ENCODE peak calls at places on chromosomes 13 and 19, in seven cellular contexts. One of them, this sample, is unnamed. For H3K9me3, the result is how much of the 10 kb centered on the place peaks cover.

GRCh38 chr13:99442273-99442895 is 58.9 kb upstream of the TM9SF2 start:
- DNase-seq in CD4-positive, alpha-beta T cell: no peak
- DNase-seq in tibial nerve: peak
- DNase-seq in MM.1S: peak
- DNase-seq in thoracic aorta: no peak
- DNase-seq in right atrium auricular region: no peak
- DNase-seq in CD8-positive, alpha-beta T cell: peak
- DNase-seq in this sample: peak

GRCh38 chr19:16233836-16234551 is 36.3 kb downstream of the AP1M1 start:
- DNase-seq in right atrium auricular region: no peak
- DNase-seq in CD4-positive, alpha-beta T cell: peak
- DNase-seq in tibial nerve: no peak
- DNase-seq in MM.1S: no peak
- DNase-seq in thoracic aorta: no peak
- DNase-seq in CD8-positive, alpha-beta T cell: no peak
- DNase-seq in this sample: no peak

GRCh38 chr19:16825312-16826168 is 3.7 kb upstream of the SIN3B start:
- DNase-seq in tibial nerve: peak
- DNase-seq in MM.1S: no peak
- DNase-seq in CD8-positive, alpha-beta T cell: no peak
- DNase-seq in thoracic aorta: no peak
- DNase-seq in right atrium auricular region: peak
- DNase-seq in CD4-positive, alpha-beta T cell: no peak
- DNase-seq in this sample: no peak

GRCh38 chr13:97434417-97435296 is 688 bp downstream of the RAP2A start:
- DNase-seq in CD8-positive, alpha-beta T cell: peak
- DNase-seq in tibial nerve: peak
- DNase-seq in thoracic aorta: no peak
- DNase-seq in right atrium auricular region: peak
- DNase-seq in CD4-positive, alpha-beta T cell: peak
- DNase-seq in MM.1S: peak
- DNase-seq in this sample: peak

GRCh38 chr19:45404557-45405434 is at the start of gene PPP1R13L:
- DNase-seq in CD4-positive, alpha-beta T cell: peak
- DNase-seq in thoracic aorta: peak
- DNase-seq in MM.1S: peak
- DNase-seq in CD8-positive, alpha-beta T cell: no peak
- DNase-seq in tibial nerve: no peak
- DNase-seq in right atrium auricular region: peak
- DNase-seq in this sample: peak

GRCh38 chr13:114015608-114016295 is 41.9 kb upstream of the C13orf46 start:
- DNase-seq in thoracic aorta: no peak
- DNase-seq in CD4-positive, alpha-beta T cell: no peak
- DNase-seq in tibial nerve: peak
- DNase-seq in MM.1S: no peak
- DNase-seq in right atrium auricular region: no peak
- DNase-seq in CD8-positive, alpha-beta T cell: no peak
- DNase-seq in this sample: no peak

GRCh38 chr13:113827021-113827420 is 36.9 kb downstream of the GAS6 start:
- DNase-seq in CD8-positive, alpha-beta T cell: no peak
- DNase-seq in CD4-positive, alpha-beta T cell: no peak
- DNase-seq in tibial nerve: no peak
- DNase-seq in right atrium auricular region: no peak
- DNase-seq in thoracic aorta: no peak
- DNase-seq in MM.1S: no peak
- DNase-seq in this sample: no peak

GRCh38 chr13:23460309-23460708 is 26.8 kb upstream of the SACS start:
- DNase-seq in right atrium auricular region: no peak
- DNase-seq in CD8-positive, alpha-beta T cell: no peak
- DNase-seq in thoracic aorta: no peak
- DNase-seq in MM.1S: no peak
- DNase-seq in tibial nerve: no peak
- DNase-seq in CD4-positive, alpha-beta T cell: no peak
- DNase-seq in this sample: no peak

GRCh38 chr19:35037716-35038622 is 3.6 kb upstream of the HPN start:
- DNase-seq in CD8-positive, alpha-beta T cell: no peak
- DNase-seq in right atrium auricular region: no peak
- DNase-seq in thoracic aorta: no peak
- DNase-seq in MM.1S: no peak
- DNase-seq in tibial nerve: no peak
- DNase-seq in CD4-positive, alpha-beta T cell: no peak
- DNase-seq in this sample: no peak

GRCh38 chr19:39566064-39566463 is 26.1 kb upstream of the EID2 start:
- DNase-seq in right atrium auricular region: no peak
- DNase-seq in MM.1S: no peak
- DNase-seq in CD8-positive, alpha-beta T cell: no peak
- DNase-seq in tibial nerve: no peak
- DNase-seq in CD4-positive, alpha-beta T cell: no peak
- DNase-seq in thoracic aorta: no peak
- DNase-seq in this sample: no peak

GRCh38 chr19:3673506-3674439 is 26.5 kb downstream of the PIP5K1C start:
- DNase-seq in right atrium auricular region: no peak
- DNase-seq in CD8-positive, alpha-beta T cell: no peak
- DNase-seq in CD4-positive, alpha-beta T cell: no peak
- DNase-seq in MM.1S: no peak
- DNase-seq in thoracic aorta: no peak
- DNase-seq in tibial nerve: no peak
- DNase-seq in this sample: no peak

GRCh38 chr19:2309734-2310362 is 1.9 kb upstream of the LINGO3 start:
- DNase-seq in thoracic aorta: no peak
- DNase-seq in CD8-positive, alpha-beta T cell: no peak
- DNase-seq in CD4-positive, alpha-beta T cell: no peak
- DNase-seq in tibial nerve: no peak
- DNase-seq in MM.1S: no peak
- DNase-seq in right atrium auricular region: no peak
- DNase-seq in this sample: no peak

GRCh38 chr19:15501596-15501995 is 6.7 kb upstream of the CYP4F22 start:
- DNase-seq in tibial nerve: no peak
- DNase-seq in right atrium auricular region: no peak
- DNase-seq in CD8-positive, alpha-beta T cell: no peak
- DNase-seq in MM.1S: no peak
- DNase-seq in thoracic aorta: no peak
- DNase-seq in CD4-positive, alpha-beta T cell: no peak
- DNase-seq in this sample: no peak

GRCh38 chr19:13840751-13841338 is 36.1 kb upstream of the NANOS3 start:
- DNase-seq in thoracic aorta: no peak
- DNase-seq in CD4-positive, alpha-beta T cell: no peak
- DNase-seq in MM.1S: no peak
- DNase-seq in CD8-positive, alpha-beta T cell: no peak
- DNase-seq in right atrium auricular region: no peak
- DNase-seq in tibial nerve: no peak
- DNase-seq in this sample: no peak

GRCh38 chr13:78881746-78882145 is 222.8 kb upstream of the OBI1 start:
- DNase-seq in CD8-positive, alpha-beta T cell: no peak
- DNase-seq in MM.1S: no peak
- DNase-seq in CD4-positive, alpha-beta T cell: no peak
- DNase-seq in tibial nerve: no peak
- DNase-seq in right atrium auricular region: no peak
- DNase-seq in thoracic aorta: no peak
- DNase-seq in this sample: no peak

GRCh38 chr13:94480672-94481145 is 1.2 kb upstream of the DCT start:
- DNase-seq in CD4-positive, alpha-beta T cell: no peak
- DNase-seq in right atrium auricular region: no peak
- DNase-seq in CD8-positive, alpha-beta T cell: no peak
- DNase-seq in MM.1S: no peak
- DNase-seq in tibial nerve: peak
- DNase-seq in thoracic aorta: no peak
- DNase-seq in this sample: no peak

GRCh38 chr13:106533940-106534843 is 1.3 kb downstream of the EFNB2 start:
- DNase-seq in thoracic aorta: no peak
- DNase-seq in CD8-positive, alpha-beta T cell: no peak
- DNase-seq in CD4-positive, alpha-beta T cell: peak
- DNase-seq in right atrium auricular region: no peak
- DNase-seq in tibial nerve: peak
- DNase-seq in MM.1S: peak
- DNase-seq in this sample: no peak

GRCh38 chr19:53881482-53882390 is at the start of gene PRKCG:
- DNase-seq in thoracic aorta: no peak
- DNase-seq in CD8-positive, alpha-beta T cell: peak
- DNase-seq in MM.1S: no peak
- DNase-seq in tibial nerve: no peak
- DNase-seq in CD4-positive, alpha-beta T cell: peak
- DNase-seq in right atrium auricular region: no peak
- DNase-seq in this sample: no peak

GRCh38 chr19:496333-496634 is at the start of gene MADCAM1:
- DNase-seq in CD8-positive, alpha-beta T cell: no peak
- DNase-seq in CD4-positive, alpha-beta T cell: no peak
- DNase-seq in thoracic aorta: no peak
- DNase-seq in tibial nerve: no peak
- DNase-seq in MM.1S: no peak
- DNase-seq in right atrium auricular region: no peak
- DNase-seq in this sample: no peak

GRCh38 chr13:33016414-33017409 is at the start of gene KL:
- DNase-seq in MM.1S: no peak
- DNase-seq in thoracic aorta: no peak
- DNase-seq in CD8-positive, alpha-beta T cell: no peak
- DNase-seq in right atrium auricular region: no peak
- DNase-seq in tibial nerve: no peak
- DNase-seq in CD4-positive, alpha-beta T cell: no peak
- DNase-seq in this sample: no peak

GRCh38 chr19:5011476-5012238 is 42.7 kb downstream of the KDM4B start:
- DNase-seq in tibial nerve: no peak
- DNase-seq in CD4-positive, alpha-beta T cell: no peak
- DNase-seq in MM.1S: no peak
- DNase-seq in right atrium auricular region: no peak
- DNase-seq in CD8-positive, alpha-beta T cell: no peak
- DNase-seq in thoracic aorta: no peak
- DNase-seq in this sample: no peak

GRCh38 chr13:102680842-102681725 is 13.8 kb downstream of the METTL21C start:
- DNase-seq in MM.1S: no peak
- DNase-seq in CD4-positive, alpha-beta T cell: no peak
- DNase-seq in thoracic aorta: no peak
- DNase-seq in tibial nerve: no peak
- DNase-seq in right atrium auricular region: no peak
- DNase-seq in CD8-positive, alpha-beta T cell: no peak
- DNase-seq in this sample: peak

GRCh38 chr19:32691952-32692726 is 518 bp downstream of the NUDT19 start:
- DNase-seq in tibial nerve: peak
- DNase-seq in thoracic aorta: no peak
- DNase-seq in right atrium auricular region: no peak
- DNase-seq in CD4-positive, alpha-beta T cell: peak
- DNase-seq in CD8-positive, alpha-beta T cell: peak
- DNase-seq in MM.1S: peak
- DNase-seq in this sample: peak

GRCh38 chr13:100247937-100248336 is 159.0 kb downstream of the PCCA start:
- DNase-seq in CD8-positive, alpha-beta T cell: no peak
- DNase-seq in thoracic aorta: no peak
- DNase-seq in CD4-positive, alpha-beta T cell: no peak
- DNase-seq in tibial nerve: no peak
- DNase-seq in MM.1S: no peak
- DNase-seq in right atrium auricular region: no peak
- DNase-seq in this sample: no peak

GRCh38 chr13:37001921-37002250 is 1.3 kb downstream of the EXOSC8 start:
- DNase-seq in CD8-positive, alpha-beta T cell: no peak
- DNase-seq in thoracic aorta: no peak
- DNase-seq in CD4-positive, alpha-beta T cell: no peak
- DNase-seq in tibial nerve: no peak
- DNase-seq in MM.1S: no peak
- DNase-seq in right atrium auricular region: no peak
- DNase-seq in this sample: peak

GRCh38 chr13:110907951-110908898 is 6.6 kb downstream of the ANKRD10 start:
- DNase-seq in tibial nerve: no peak
- DNase-seq in thoracic aorta: no peak
- DNase-seq in CD4-positive, alpha-beta T cell: no peak
- DNase-seq in MM.1S: peak
- DNase-seq in CD8-positive, alpha-beta T cell: no peak
- DNase-seq in right atrium auricular region: no peak
- DNase-seq in this sample: no peak

GRCh38 chr13:31042501-31043165 is 110.2 kb downstream of the TEX26 start:
- DNase-seq in thoracic aorta: no peak
- DNase-seq in CD8-positive, alpha-beta T cell: no peak
- DNase-seq in right atrium auricular region: no peak
- DNase-seq in CD4-positive, alpha-beta T cell: no peak
- DNase-seq in tibial nerve: no peak
- DNase-seq in MM.1S: no peak
- DNase-seq in this sample: peak

GRCh38 chr19:19643158-19644053 is at the start of gene GMIP:
- DNase-seq in CD4-positive, alpha-beta T cell: peak
- DNase-seq in right atrium auricular region: no peak
- DNase-seq in MM.1S: peak
- DNase-seq in tibial nerve: peak
- DNase-seq in thoracic aorta: no peak
- DNase-seq in CD8-positive, alpha-beta T cell: peak
- DNase-seq in this sample: peak

GRCh38 chr19:4380254-4380727 is 20.1 kb downstream of the SH3GL1 start:
- DNase-seq in CD8-positive, alpha-beta T cell: peak
- DNase-seq in thoracic aorta: no peak
- DNase-seq in right atrium auricular region: no peak
- DNase-seq in CD4-positive, alpha-beta T cell: peak
- DNase-seq in tibial nerve: no peak
- DNase-seq in MM.1S: no peak
- DNase-seq in this sample: peak

DNA sequence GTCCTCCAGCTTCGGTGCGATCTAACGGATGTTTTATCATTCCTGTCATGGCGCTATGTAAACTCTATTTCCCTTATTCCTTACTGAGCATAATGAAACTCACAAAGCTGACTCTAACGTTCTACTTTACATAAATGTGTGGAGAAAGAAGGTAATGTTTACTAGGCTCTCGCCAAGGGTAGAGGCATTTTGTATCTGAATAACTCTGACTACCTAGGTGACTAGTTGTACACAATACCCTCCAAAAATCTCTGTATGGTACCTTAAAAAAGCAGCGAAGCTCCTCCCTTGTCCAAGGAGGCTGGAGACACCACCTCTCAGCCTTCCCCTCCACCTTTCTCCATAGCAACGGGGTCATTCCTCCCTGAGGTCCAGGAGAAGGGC is 316 bp upstream of the ZNF530 start:
- DNase-seq in CD4-positive, alpha-beta T cell: no peak
- DNase-seq in CD8-positive, alpha-beta T cell: no peak
- DNase-seq in MM.1S: no peak
- DNase-seq in tibial nerve: no peak
- DNase-seq in thoracic aorta: no peak
- DNase-seq in right atrium auricular region: no peak
- DNase-seq in this sample: no peak
- H3K9me3 ChIP-seq in CD4-positive, alpha-beta T cell: under half
- H3K9me3 ChIP-seq in CD8-positive, alpha-beta T cell: under half
- H3K9me3 ChIP-seq in MM.1S: under half
- H3K9me3 ChIP-seq in tibial nerve: under half
- H3K9me3 ChIP-seq in thoracic aorta: under half
- H3K9me3 ChIP-seq in right atrium auricular region: under half
- H3K9me3 ChIP-seq in this sample: under half

GRCh38 chr19:44107751-44108150 is 5.4 kb upstream of the ZNF225 start:
- DNase-seq in MM.1S: no peak
- DNase-seq in CD8-positive, alpha-beta T cell: no peak
- DNase-seq in thoracic aorta: no peak
- DNase-seq in tibial nerve: no peak
- DNase-seq in right atrium auricular region: no peak
- DNase-seq in CD4-positive, alpha-beta T cell: no peak
- DNase-seq in this sample: no peak
- H3K9me3 ChIP-seq in MM.1S: under half
- H3K9me3 ChIP-seq in CD8-positive, alpha-beta T cell: under half
- H3K9me3 ChIP-seq in thoracic aorta: half or more
- H3K9me3 ChIP-seq in tibial nerve: half or more
- H3K9me3 ChIP-seq in right atrium auricular region: under half
- H3K9me3 ChIP-seq in CD4-positive, alpha-beta T cell: half or more
- H3K9me3 ChIP-seq in this sample: under half

GRCh38 chr19:21117041-21117907 is 24.6 kb upstream of the ZNF431 start:
- DNase-seq in right atrium auricular region: no peak
- DNase-seq in MM.1S: no peak
- DNase-seq in tibial nerve: no peak
- DNase-seq in CD8-positive, alpha-beta T cell: no peak
- DNase-seq in thoracic aorta: no peak
- DNase-seq in CD4-positive, alpha-beta T cell: no peak
- DNase-seq in this sample: no peak
- H3K9me3 ChIP-seq in right atrium auricular region: under half
- H3K9me3 ChIP-seq in MM.1S: under half
- H3K9me3 ChIP-seq in tibial nerve: under half
- H3K9me3 ChIP-seq in CD8-positive, alpha-beta T cell: under half
- H3K9me3 ChIP-seq in thoracic aorta: under half
- H3K9me3 ChIP-seq in CD4-positive, alpha-beta T cell: under half
- H3K9me3 ChIP-seq in this sample: under half

GRCh38 chr19:44278181-44278690 is 18.6 kb downstream of the ZNF233 start:
- DNase-seq in tibial nerve: no peak
- DNase-seq in thoracic aorta: no peak
- DNase-seq in right atrium auricular region: no peak
- DNase-seq in CD8-positive, alpha-beta T cell: no peak
- DNase-seq in MM.1S: no peak
- DNase-seq in CD4-positive, alpha-beta T cell: no peak
- DNase-seq in this sample: no peak
- H3K9me3 ChIP-seq in tibial nerve: half or more
- H3K9me3 ChIP-seq in thoracic aorta: half or more
- H3K9me3 ChIP-seq in right atrium auricular region: under half
- H3K9me3 ChIP-seq in CD8-positive, alpha-beta T cell: under half
- H3K9me3 ChIP-seq in MM.1S: under half
- H3K9me3 ChIP-seq in CD4-positive, alpha-beta T cell: half or more
- H3K9me3 ChIP-seq in this sample: under half